ENCODE peak calls at places on chromosomes 1 and 21, in six cellular contexts. S is heart left ventricle, J is Peyer's patch, V is astrocyte of the spinal cord, N is A549, U is activated B cell treated with CpG ODN at 0.5 μM for 24 hours. H is an unnamed sample.

GRCh38 chr1:84510165-84510564 is 3.8 kb upstream of the GNG5 start:
- DNase-seq in S (no peak), N (no peak), U (no peak), V (no peak), J (no peak), H (no peak)

GRCh38 chr1:4561213-4561612 is 93.2 kb upstream of the AJAP1 start:
- DNase-seq in S (no peak), J (no peak), V (no peak), U (no peak), N (no peak), H (no peak)

GRCh38 chr1:214476958-214477870 is 74.2 kb downstream of the PTPN14 start:
- DNase-seq in S (no peak), N (no peak), V (peak; percentile 95), J (no peak), U (no peak), H (no peak)

GRCh38 chr1:177569476-177569875 is 398.7 kb downstream of the BRINP2 start:
- DNase-seq in N (no peak), U (no peak), J (no peak), S (no peak), V (peak; percentile 56), H (no peak)

GRCh38 chr21:35882791-35883240 is 177.5 kb downstream of the SETD4 start:
- DNase-seq in U (no peak), J (no peak), S (no peak), N (no peak), V (no peak), H (no peak)

GRCh38 chr1:3399732-3400131 is 54.7 kb upstream of the ARHGEF16 start:
- DNase-seq in V (peak; percentile 27), J (no peak), S (no peak), N (no peak), U (no peak), H (no peak)

GRCh38 chr21:45768011-45768740 is 124.7 kb downstream of the PCBP3 start:
- DNase-seq in U (no peak), V (peak; percentile 65), S (no peak), N (no peak), J (no peak), H (no peak)

GRCh38 chr1:43537423-43538142 is 6.9 kb downstream of the PTPRF start:
- DNase-seq in U (no peak), S (no peak), J (peak; percentile 84), V (peak; percentile 33), N (no peak), H (no peak)

GRCh38 chr1:38718031-38718430 is 141.5 kb downstream of the RRAGC start:
- DNase-seq in U (no peak), J (no peak), V (no peak), S (no peak), N (no peak), H (no peak)

GRCh38 chr21:14480601-14481000 is 65.5 kb downstream of the SAMSN1 start:
- DNase-seq in J (no peak), V (no peak), S (no peak), N (no peak), U (no peak), H (no peak)

GRCh38 chr1:85623061-85623471 is 42.5 kb downstream of the CCN1 start:
- DNase-seq in U (no peak), S (no peak), J (no peak), N (no peak), V (peak; percentile 98), H (no peak)

GRCh38 chr1:200916152-200916551 is 21.5 kb downstream of the INAVA start:
- DNase-seq in V (no peak), J (peak; percentile 38), U (no peak), S (no peak), N (no peak), H (no peak)

GRCh38 chr1:76786232-76786631 is 81.0 kb upstream of the ST6GALNAC5 start:
- DNase-seq in S (no peak), V (no peak), N (no peak), J (no peak), U (no peak), H (no peak)

GRCh38 chr21:14883351-14883750 is 181.4 kb downstream of the NRIP1 start:
- DNase-seq in N (no peak), J (no peak), V (no peak), S (no peak), U (no peak), H (no peak)

GRCh38 chr1:9601942-9602793 is 13.5 kb downstream of the TMEM201 start:
- DNase-seq in U (no peak), V (no peak), N (no peak), J (no peak), S (no peak), H (no peak)

GRCh38 chr1:121517586-121518230 is 332.9 kb downstream of the SRGAP2C start:
- DNase-seq in S (no peak), N (no peak), V (no peak), U (no peak), J (no peak), H (no peak)

GRCh38 chr1:159921700-159922498 is 3.4 kb downstream of the TAGLN2 start:
- DNase-seq in S (peak; percentile 69), J (peak; percentile 63), N (no peak), V (no peak), U (peak; percentile 51), H (no peak)

GRCh38 chr21:32349333-32349944 is 43.4 kb downstream of the URB1 start:
- DNase-seq in J (no peak), S (no peak), N (no peak), V (no peak), U (no peak), H (no peak)

GRCh38 chr1:53644909-53645689 is 93.9 kb downstream of the GLIS1 start:
- DNase-seq in V (no peak), J (peak; percentile 9), U (no peak), N (no peak), S (no peak), H (peak; percentile 34)

GRCh38 chr1:16300436-16300835 is 51.8 kb downstream of the FBXO42 start:
- DNase-seq in N (no peak), J (peak; percentile 8), S (no peak), U (no peak), V (no peak), H (no peak)

GRCh38 chr21:25964009-25964408 is 206.6 kb downstream of the APP start:
- DNase-seq in V (peak; percentile 33), J (no peak), N (no peak), S (no peak), U (no peak), H (no peak)

GRCh38 chr1:39115271-39116110 is 89.0 kb upstream of the MACF1 start:
- DNase-seq in J (no peak), N (no peak), U (no peak), V (peak; percentile 49), S (no peak), H (no peak)

GRCh38 chr1:47646676-47647075 is 208.8 kb downstream of the FOXD2 start:
- DNase-seq in S (no peak), V (no peak), J (no peak), N (no peak), U (no peak), H (no peak)

GRCh38 chr1:53172751-53173498 is 23.7 kb upstream of the CPT2 start:
- DNase-seq in N (peak; percentile 59), S (no peak), V (no peak), J (peak; percentile 59), U (no peak), H (no peak)

GRCh38 chr1:33150522-33150921 is 31.3 kb downstream of the TRIM62 start:
- DNase-seq in S (no peak), N (no peak), V (no peak), J (no peak), U (no peak), H (no peak)

GRCh38 chr21:32771134-32771523 is 426 bp downstream of the PAXBP1 start:
- DNase-seq in S (peak; percentile 69), J (peak; percentile 71), V (peak; percentile 60), N (peak; percentile 20), U (no peak), H (peak; percentile 74)

GRCh38 chr1:206040328-206040727 is 12.6 kb upstream of the RHEX start:
- DNase-seq in J (no peak), S (no peak), U (no peak), N (no peak), V (no peak), H (no peak)

GRCh38 chr1:6273380-6273891 is 12.5 kb upstream of the GPR153 start:
- DNase-seq in V (peak; percentile 84), J (peak; percentile 67), N (no peak), S (no peak), U (no peak), H (no peak)

GRCh38 chr1:25904942-25905679 is 1.1 kb downstream of the STMN1 start:
- DNase-seq in U (peak; percentile 82), S (peak; percentile 96), N (peak; percentile 75), J (peak; percentile 98), V (peak; percentile 95), H (peak; percentile 97)
- TF ChIP-seq CTCF in U (no peak), S (no peak), N (no peak), J (no peak), V (peak; percentile 28), H (peak; percentile 44)

GRCh38 chr1:227901906-227902640 is 45.7 kb downstream of the WNT9A start:
- DNase-seq in J (no peak), S (peak; percentile 16), N (no peak), V (peak; percentile 45), U (no peak), H (no peak)
- TF ChIP-seq CTCF in J (no peak), S (no peak), N (no peak), V (peak; percentile 13), U (no peak), H (no peak)

DNA sequence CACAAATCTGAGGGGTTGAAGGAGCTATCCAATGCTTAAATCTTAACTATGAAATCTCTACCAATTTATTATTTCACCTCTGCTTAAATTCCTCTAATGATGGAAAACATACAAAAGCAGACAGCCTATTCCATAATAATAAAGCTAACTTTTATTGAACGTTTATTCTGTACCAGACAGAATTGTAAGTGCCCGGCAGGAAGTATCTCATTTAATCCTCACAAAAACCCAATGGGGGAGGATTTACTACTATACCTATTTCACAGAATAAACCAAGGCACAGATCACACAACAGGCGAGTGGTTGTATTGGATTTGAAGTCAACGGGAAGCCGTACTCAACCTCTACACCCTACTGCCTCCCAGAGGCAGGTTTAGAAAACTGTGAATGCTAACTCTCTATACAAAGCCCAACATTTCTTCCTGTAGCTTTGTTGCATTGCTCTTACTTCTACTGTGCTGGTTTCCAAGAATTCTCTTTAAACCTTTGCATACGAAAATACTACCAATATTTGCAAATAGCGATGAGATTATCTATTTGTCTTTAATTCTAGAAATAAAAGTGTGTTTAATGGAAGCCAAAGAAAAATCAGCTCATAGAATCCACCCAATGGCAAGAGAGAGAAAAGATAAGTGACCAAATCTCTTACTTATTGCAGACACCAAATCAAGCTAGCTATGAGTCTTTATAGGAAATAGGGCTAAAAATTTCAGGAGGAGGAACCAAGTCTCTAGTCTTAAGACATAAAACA is 33.5 kb upstream of the C1orf53 start:
- DNase-seq in U (no peak), N (peak; percentile 40), V (peak; percentile 76), J (peak; percentile 73), S (no peak), H (no peak)
- TF ChIP-seq CTCF in U (no peak), N (peak; percentile 64), V (peak; percentile 71), J (peak; percentile 29), S (peak; percentile 67), H (peak; percentile 70)

DNA sequence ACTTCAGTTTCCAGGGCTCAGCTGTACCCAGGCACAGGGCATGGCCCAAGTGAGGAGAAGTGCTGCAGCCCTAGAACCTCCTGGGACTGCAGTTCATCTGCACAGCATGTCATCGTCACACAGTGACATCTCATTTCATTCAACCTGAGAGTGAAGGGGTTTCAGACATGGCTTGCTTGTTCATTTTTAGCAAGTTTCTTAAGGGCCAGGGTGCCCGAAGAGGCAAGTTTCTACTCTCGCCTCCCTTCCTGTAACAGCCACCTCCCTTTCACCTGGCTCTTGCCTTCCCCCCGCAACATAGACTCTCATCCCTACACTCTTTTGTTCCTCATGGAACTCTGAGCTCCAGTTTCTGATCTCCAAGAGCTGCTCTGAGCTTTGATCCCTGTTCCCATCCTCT is 108.1 kb downstream of the C1orf21 start:
- DNase-seq in N (no peak), S (no peak), J (no peak), U (no peak), V (no peak), H (no peak)
- TF ChIP-seq CTCF in N (no peak), S (no peak), J (no peak), U (no peak), V (no peak), H (no peak)

H was measured in type B pancreatic cell.